ENCODE peak calls at places on chromosome 12, in six cellular contexts. U is uterus, V is fibroblast of the aortic adventitia, M is tibial artery, G is pancreas, L is breast epithelium. X is an unnamed sample.

GRCh38 chr12:15216036-15216889 is 5.0 kb downstream of the RERG start:
- DNase-seq in U (no peak), V (no peak), M (no peak), G (no peak), L (no peak), X (no peak)

GRCh38 chr12:79834712-79835376 is 100.1 kb downstream of the PPP1R12A start:
- DNase-seq in U (no peak), V (no peak), M (no peak), G (no peak), L (no peak), X (no peak)

GRCh38 chr12:114238808-114239207 is 167.1 kb downstream of the TBX5 start:
- DNase-seq in U (peak; percentile 20), V (peak; percentile 88), M (no peak), G (no peak), L (no peak), X (no peak)

GRCh38 chr12:99810718-99811593 is 163.4 kb downstream of the GARIN6 start:
- DNase-seq in U (no peak), V (peak; percentile 49), M (no peak), G (no peak), L (no peak), X (peak; percentile 24)

GRCh38 chr12:46439793-46440511 is 67.4 kb upstream of the SLC38A2 start:
- DNase-seq in U (no peak), V (no peak), M (no peak), G (no peak), L (no peak), X (no peak)

GRCh38 chr12:104648746-104649145 is 192.0 kb downstream of the CHST11 start:
- DNase-seq in U (no peak), V (no peak), M (no peak), G (no peak), L (no peak), X (no peak)

GRCh38 chr12:117513353-117513752 is 151.9 kb upstream of the NOS1 start:
- DNase-seq in U (no peak), V (no peak), M (no peak), G (peak; percentile 59), L (no peak), X (no peak)

GRCh38 chr12:71686658-71687025 is 760 bp downstream of the TMEM19 start:
- DNase-seq in U (no peak), V (no peak), M (no peak), G (no peak), L (no peak), X (no peak)

GRCh38 chr12:26723379-26724308 is 109.3 kb downstream of the ITPR2 start:
- DNase-seq in U (peak; percentile 42), V (peak; percentile 91), M (peak; percentile 35), G (no peak), L (peak; percentile 19), X (peak; percentile 84)

GRCh38 chr12:47270782-47271664 is 191.3 kb upstream of the AMIGO2 start:
- DNase-seq in U (no peak), V (peak; percentile 60), M (no peak), G (no peak), L (peak; percentile 53), X (peak; percentile 91)

GRCh38 chr12:38905480-38906351 is at the start of gene CPNE8:
- DNase-seq in U (peak; percentile 80), V (peak; percentile 78), M (peak; percentile 89), G (peak; percentile 77), L (peak; percentile 69), X (peak; percentile 60)

GRCh38 chr12:122018457-122018856 is 3.2 kb upstream of the BCL7A start:
- DNase-seq in U (no peak), V (no peak), M (no peak), G (no peak), L (no peak), X (no peak)

GRCh38 chr12:2110841-2111566 is 58.2 kb downstream of the CACNA1C start:
- DNase-seq in U (no peak), V (no peak), M (no peak), G (no peak), L (no peak), X (no peak)

GRCh38 chr12:90124914-90125313 is 416.3 kb upstream of the ATP2B1 start:
- DNase-seq in U (no peak), V (no peak), M (no peak), G (no peak), L (no peak), X (no peak)

GRCh38 chr12:56676851-56677601 is 11.1 kb downstream of the PTGES3 start:
- DNase-seq in U (no peak), V (no peak), M (no peak), G (no peak), L (peak; percentile 4), X (no peak)

GRCh38 chr12:100199023-100199346 is 1.6 kb upstream of the ACTR6 start:
- DNase-seq in U (no peak), V (no peak), M (no peak), G (no peak), L (no peak), X (no peak)

GRCh38 chr12:66048218-66048842 is 82.2 kb downstream of the LLPH start:
- DNase-seq in U (no peak), V (no peak), M (no peak), G (no peak), L (no peak), X (no peak)

DNA sequence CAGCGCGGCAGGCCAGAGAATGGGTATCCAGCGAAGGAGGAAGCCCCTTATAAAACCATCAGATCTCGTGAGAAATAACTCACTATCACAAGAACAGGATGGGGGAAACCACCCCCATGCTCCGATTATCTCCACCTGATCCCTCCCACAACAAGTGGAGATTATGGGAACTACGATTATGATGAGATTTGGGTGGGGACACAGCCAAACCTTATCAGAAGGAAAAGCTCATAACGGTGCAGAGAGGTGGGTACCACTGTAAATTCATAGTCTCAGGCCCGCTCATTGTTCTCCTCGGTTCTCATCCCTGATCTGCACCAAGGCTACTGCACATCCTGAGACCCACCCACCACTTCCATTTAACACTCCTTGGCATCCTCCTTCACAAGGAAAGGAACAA is 326.5 kb downstream of the MED13L start:
- DNase-seq in U (no peak), V (no peak), M (no peak), G (no peak), L (no peak), X (no peak)
- TF ChIP-seq CTCF in U (no peak), V (no peak), M (no peak), G (no peak), L (no peak), X (no peak)

GRCh38 chr12:29581641-29582040 is 84.2 kb upstream of the OVCH1 start:
- DNase-seq in U (no peak), V (peak; percentile 35), M (no peak), G (no peak), L (no peak), X (peak; percentile 86)

GRCh38 chr12:29582156-29582555 is 84.7 kb upstream of the OVCH1 start:
- DNase-seq in U (no peak), V (no peak), M (no peak), G (no peak), L (no peak), X (no peak)

GRCh38 chr12:29578731-29579130 is 81.2 kb upstream of the OVCH1 start:
- DNase-seq in U (no peak), V (no peak), M (no peak), G (no peak), L (no peak), X (no peak)

GRCh38 chr12:29580971-29581370 is 83.5 kb upstream of the OVCH1 start:
- DNase-seq in U (no peak), V (no peak), M (no peak), G (no peak), L (no peak), X (no peak)

GRCh38 chr12:29582677-29583076 is 85.2 kb upstream of the OVCH1 start:
- DNase-seq in U (no peak), V (no peak), M (no peak), G (no peak), L (no peak), X (no peak)
- H3K4me3 ChIP-seq in U (no peak overlapping the region), V (no peak overlapping the region), M (no peak overlapping the region), G (no peak overlapping the region), L (no peak overlapping the region), X (no peak overlapping the region)

GRCh38 chr12:77932216-77932615 is 101.5 kb downstream of the NAV3 start:
- DNase-seq in U (no peak), V (no peak), M (no peak), G (no peak), L (no peak), X (no peak)
- TF ChIP-seq CTCF in U (no peak), V (no peak), M (no peak), G (no peak), L (no peak), X (peak; percentile 21)

GRCh38 chr12:92926549-92926948 is 2.5 kb downstream of the EEA1 start:
- DNase-seq in U (no peak), V (no peak), M (no peak), G (no peak), L (no peak), X (no peak)
- H3K4me3 ChIP-seq in U (no peak overlapping the region), V (peak overlapping the region; percentile 81), M (peak overlapping the region; percentile 83), G (no peak overlapping the region), L (no peak overlapping the region), X (no peak overlapping the region)

GRCh38 chr12:74906224-74906623 is 303.4 kb downstream of the KCNC2 start:
- DNase-seq in U (no peak), V (no peak), M (no peak), G (no peak), L (no peak), X (no peak)
- TF ChIP-seq CTCF in U (no peak), V (peak; percentile 11), M (no peak), G (no peak), L (no peak), X (peak; percentile 5)

DNA sequence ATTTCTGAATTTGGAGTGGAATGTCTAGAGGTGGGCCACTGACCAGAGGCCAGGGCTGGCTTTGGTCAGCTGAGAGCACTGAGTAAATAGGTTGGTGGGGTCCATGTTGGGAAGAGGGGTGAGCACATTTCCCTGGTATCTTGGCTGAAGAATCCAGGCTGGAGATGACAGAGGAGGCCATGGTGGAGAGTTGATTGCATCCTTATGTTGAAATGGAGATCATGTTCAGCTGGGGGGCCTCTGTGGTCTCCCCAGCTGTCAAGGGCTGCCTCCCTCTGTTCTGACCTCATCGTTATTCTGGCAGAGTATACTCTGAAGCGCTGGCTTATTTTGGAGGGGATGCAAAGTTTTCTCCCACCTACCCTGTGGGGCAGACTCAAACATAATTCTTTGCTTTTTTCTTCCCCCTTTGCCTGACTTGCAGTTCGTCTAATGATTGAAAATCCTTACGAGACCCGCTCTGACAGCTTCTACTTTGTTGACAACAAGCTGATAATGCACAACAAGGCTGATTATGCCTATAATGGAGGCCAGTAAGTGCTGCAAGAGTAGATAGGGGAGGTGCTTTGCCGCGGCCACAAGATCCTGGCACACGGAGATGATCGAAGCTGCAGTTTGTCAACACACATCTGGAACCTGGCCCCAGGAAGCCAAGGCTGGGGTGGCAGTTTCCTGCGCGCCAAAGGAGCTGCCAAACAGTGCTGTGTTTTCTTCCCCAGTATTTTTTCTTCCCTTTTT is 6.0 kb upstream of the ACADS start:
- DNase-seq in U (no peak), V (no peak), M (no peak), G (no peak), L (no peak), X (no peak)
- H3K4me3 ChIP-seq in U (no peak overlapping the region), V (no peak overlapping the region), M (no peak overlapping the region), G (no peak overlapping the region), L (no peak overlapping the region), X (no peak overlapping the region)

X was measured in astrocyte of the spinal cord.